ENCODE peak calls at places on chromosomes 12 and 14, in five cellular contexts. G is HFF-Myc, N is brain microvascular endothelial cell, Z is HFFc6, L is thoracic aorta. Y is an unnamed sample.

GRCh38 chr14:61750708-61751474 is 11.3 kb upstream of the SNAPC1 start:
- DNase-seq in N (no peak), Z (peak; percentile 54), L (peak; percentile 64), G (peak; percentile 30), Y (peak; percentile 36)

GRCh38 chr12:80157640-80158039 is 58.3 kb downstream of the OTOGL start:
- DNase-seq in N (peak; percentile 30), G (no peak), L (no peak), Z (no peak), Y (no peak)

GRCh38 chr12:78120866-78121590 is 290.3 kb downstream of the NAV3 start:
- DNase-seq in G (no peak), L (no peak), N (peak; percentile 17), Z (no peak), Y (peak; percentile 20)

GRCh38 chr12:21694660-21695059 is 37.0 kb upstream of the LDHB start:
- DNase-seq in L (no peak), Z (no peak), N (no peak), G (no peak), Y (no peak)

GRCh38 chr14:61861320-61861865 is 99.2 kb downstream of the SNAPC1 start:
- DNase-seq in N (no peak), Z (no peak), L (no peak), G (no peak), Y (no peak)

GRCh38 chr12:116411977-116412376 is 134.5 kb upstream of the MED13L start:
- DNase-seq in Z (no peak), G (no peak), L (no peak), N (no peak), Y (no peak)

GRCh38 chr14:69039287-69039628 is 60.2 kb upstream of the ACTN1 start:
- DNase-seq in Z (peak; percentile 75), G (no peak), N (peak; percentile 66), L (no peak), Y (no peak)

GRCh38 chr14:99125616-99126431 is 146.2 kb downstream of the BCL11B start:
- DNase-seq in L (no peak), N (no peak), G (no peak), Z (no peak), Y (no peak)

GRCh38 chr12:10709808-10710207 is 13.3 kb downstream of the YBX3 start:
- DNase-seq in L (no peak), Z (no peak), G (no peak), N (no peak), Y (no peak)

GRCh38 chr12:25438638-25439037 is 114.4 kb downstream of the LMNTD1 start:
- DNase-seq in G (peak; percentile 44), N (peak; percentile 22), L (no peak), Z (peak; percentile 44), Y (no peak)

DNA sequence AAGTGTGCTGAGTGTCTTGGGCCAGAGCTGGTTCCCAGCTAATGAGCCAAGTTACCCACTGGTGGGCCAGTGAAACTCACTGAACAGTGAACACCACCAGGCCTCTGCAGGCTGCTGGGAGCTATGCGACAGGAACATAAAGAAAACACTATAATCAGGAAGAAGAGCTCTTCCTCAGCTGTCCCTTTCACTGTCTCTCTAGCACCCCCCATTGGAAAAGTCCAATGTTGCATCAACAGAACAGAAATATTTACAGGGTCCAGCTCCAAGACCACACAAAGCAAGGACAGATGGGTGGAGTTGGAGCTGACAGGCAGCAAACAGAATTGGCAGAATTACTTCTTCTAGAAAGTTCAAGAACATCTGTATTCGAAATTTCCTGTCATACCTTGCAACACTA is 903.6 kb upstream of the TMEM132C start:
- DNase-seq in G (no peak), L (no peak), N (peak; percentile 31), Z (peak; percentile 6), Y (no peak)
- TF ChIP-seq CTCF in G (peak; percentile 25), L (no peak), N (peak; percentile 70), Z (peak; percentile 74), Y (peak; percentile 24)

GRCh38 chr12:3523058-3523457 is 32.1 kb downstream of the PRMT8 start:
- DNase-seq in N (no peak), L (no peak), Z (no peak), G (no peak), Y (no peak)
- TF ChIP-seq CTCF in N (peak; percentile 21), L (no peak), Z (peak; percentile 41), G (peak; percentile 2), Y (no peak)

GRCh38 chr12:131542351-131542750 is 168.5 kb upstream of the SFSWAP start:
- DNase-seq in Z (no peak), L (no peak), G (no peak), N (no peak), Y (no peak)

GRCh38 chr12:131536766-131537165 is 174.1 kb upstream of the SFSWAP start:
- DNase-seq in G (no peak), L (no peak), N (no peak), Z (no peak), Y (no peak)

GRCh38 chr12:131540138-131540623 is 170.7 kb upstream of the SFSWAP start:
- DNase-seq in N (no peak), Z (no peak), L (no peak), G (no peak), Y (no peak)

GRCh38 chr12:131537267-131537920 is 173.5 kb upstream of the SFSWAP start:
- DNase-seq in N (no peak), G (no peak), L (no peak), Z (no peak), Y (no peak)

GRCh38 chr12:131539381-131539780 is 171.5 kb upstream of the SFSWAP start:
- DNase-seq in G (no peak), L (no peak), N (no peak), Z (no peak), Y (no peak)
- TF ChIP-seq CTCF in G (no peak), L (no peak), N (no peak), Z (no peak), Y (no peak)

DNA sequence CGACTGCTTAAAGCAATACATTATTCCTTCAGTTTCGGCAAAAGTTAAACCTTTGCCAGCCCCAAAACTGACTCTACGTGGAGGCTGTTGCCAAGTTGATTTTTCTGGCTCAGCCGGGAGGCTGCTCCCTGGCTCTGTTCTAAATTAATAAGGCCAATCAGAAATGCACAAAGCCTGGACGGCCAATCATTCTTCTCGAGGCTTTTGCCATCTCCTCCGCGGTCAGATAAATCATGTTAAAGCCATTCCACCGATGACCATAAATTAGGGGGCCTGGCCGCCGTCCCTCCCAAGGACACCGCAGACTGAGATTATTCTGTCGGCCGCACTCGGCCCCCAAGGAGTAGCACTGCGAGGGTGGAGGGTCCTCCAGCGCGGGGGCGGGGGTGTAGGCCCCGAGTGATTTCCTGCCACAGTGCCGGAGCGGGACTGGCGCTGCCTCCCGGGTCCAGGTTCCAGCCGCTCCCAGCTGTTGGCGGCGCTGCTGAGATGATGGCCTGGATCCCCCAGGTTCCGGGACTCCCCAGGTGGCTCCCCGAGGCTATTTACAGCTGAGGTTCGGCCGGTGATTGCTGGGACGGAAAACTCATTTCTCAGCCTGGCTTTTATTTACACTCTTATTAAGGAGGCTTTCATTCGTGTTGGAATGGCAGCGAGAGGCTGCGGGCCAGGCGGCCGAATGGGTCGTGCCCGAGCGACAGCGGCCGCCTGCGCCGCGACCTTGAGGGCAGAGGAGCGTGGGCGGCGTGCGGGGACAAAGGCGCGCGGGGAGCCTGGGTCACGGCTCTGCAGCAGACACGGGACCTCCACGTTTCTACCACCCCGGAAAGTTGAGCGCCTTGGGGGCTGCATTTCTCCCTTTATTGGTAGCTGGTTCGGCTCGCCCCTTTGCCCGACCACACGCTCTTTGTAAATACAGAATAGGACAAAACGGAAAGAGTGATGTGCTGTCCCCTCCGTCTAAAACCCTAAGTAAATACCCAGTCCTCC is 165.2 kb downstream of the MON2 start:
- DNase-seq in Z (peak; percentile 83), N (peak; percentile 81), G (peak; percentile 35), L (no peak), Y (peak; percentile 66)
- TF ChIP-seq CTCF in Z (peak; percentile 73), N (peak; percentile 73), G (peak; percentile 37), L (peak; percentile 30), Y (peak; percentile 66)

GRCh38 chr14:94827711-94828505 is 58.0 kb upstream of the GSC start:
- DNase-seq in L (no peak), G (no peak), N (no peak), Z (no peak), Y (no peak)

GRCh38 chr14:94821705-94822104 is 51.8 kb upstream of the GSC start:
- DNase-seq in G (no peak), N (no peak), L (no peak), Z (no peak), Y (no peak)

GRCh38 chr14:94819531-94819930 is 49.6 kb upstream of the GSC start:
- DNase-seq in N (no peak), Z (no peak), L (no peak), G (no peak), Y (no peak)

GRCh38 chr14:94826774-94827173 is 56.9 kb upstream of the GSC start:
- DNase-seq in G (no peak), L (no peak), Z (no peak), N (no peak), Y (no peak)

DNA sequence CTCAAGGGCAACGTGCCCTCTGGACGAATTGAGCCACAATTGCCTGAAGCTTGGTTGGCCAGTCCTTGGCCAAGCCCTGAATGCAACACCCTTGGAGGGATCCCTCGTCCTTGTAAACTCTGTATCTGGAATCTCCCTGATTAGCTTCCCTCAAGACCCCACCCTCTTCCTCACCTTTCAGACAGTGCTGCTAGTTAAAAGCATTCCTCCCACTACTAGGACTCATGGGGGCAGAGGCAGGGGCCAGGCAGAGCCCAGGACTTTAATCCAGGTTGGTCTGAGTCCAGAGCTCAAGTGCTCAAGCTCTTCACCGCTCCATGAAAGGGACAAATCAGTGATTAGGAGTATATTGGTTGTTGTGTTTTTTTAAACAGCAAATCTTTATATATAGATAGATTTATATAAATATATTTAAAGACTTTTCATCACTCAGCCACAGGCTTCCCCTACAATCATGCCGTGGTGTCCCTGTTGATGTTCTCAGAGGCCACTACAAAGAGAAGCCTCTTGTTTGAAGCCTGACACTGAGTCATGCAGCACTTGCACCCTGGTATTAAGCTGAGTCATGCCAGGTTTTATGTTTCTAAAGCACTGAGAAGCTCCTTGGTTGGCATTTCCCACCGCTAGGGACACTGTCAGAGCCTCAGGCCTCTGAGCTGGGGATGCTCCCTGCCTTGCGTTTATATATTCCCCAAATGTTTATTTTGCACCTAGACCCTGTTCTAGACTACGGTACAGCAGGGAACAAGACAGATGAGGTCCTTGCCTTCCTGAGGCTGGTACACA is 53.8 kb upstream of the GSC start:
- DNase-seq in N (peak; percentile 7), G (no peak), Z (no peak), L (no peak), Y (no peak)
- TF ChIP-seq CTCF in N (peak; percentile 20), G (no peak), Z (no peak), L (no peak), Y (no peak)

GRCh38 chr14:96938946-96939345 is 141.8 kb downstream of the VRK1 start:
- DNase-seq in G (no peak), L (no peak), Z (no peak), N (no peak), Y (no peak)

GRCh38 chr14:96940009-96940408 is 142.8 kb downstream of the VRK1 start:
- DNase-seq in L (no peak), Z (no peak), G (no peak), N (no peak), Y (no peak)

GRCh38 chr14:96949594-96949993 is 152.4 kb downstream of the VRK1 start:
- DNase-seq in Z (no peak), G (no peak), N (no peak), L (no peak), Y (no peak)

GRCh38 chr14:96945721-96946120 is 148.5 kb downstream of the VRK1 start:
- DNase-seq in G (no peak), N (no peak), L (no peak), Z (no peak), Y (no peak)

DNA sequence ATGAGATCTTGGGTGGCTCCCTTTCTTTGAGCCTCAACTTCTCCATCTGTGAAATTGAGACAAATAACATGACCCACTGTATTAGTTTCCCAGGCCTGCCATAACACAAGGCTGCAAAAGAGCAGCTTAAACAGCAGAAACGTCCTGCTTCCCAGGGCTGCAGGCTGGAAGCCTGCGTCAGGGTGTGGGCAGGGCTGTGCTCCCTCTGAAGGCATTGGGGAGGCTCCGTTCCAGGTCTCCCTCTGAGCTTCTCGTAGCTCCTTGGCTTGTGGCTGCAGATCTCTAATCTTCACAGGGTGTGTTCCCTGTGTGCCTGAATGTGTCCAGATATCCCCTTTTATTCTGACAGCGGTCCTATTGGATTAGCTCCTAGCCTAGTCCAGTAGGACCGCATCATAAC is 147.1 kb downstream of the VRK1 start:
- DNase-seq in G (no peak), N (no peak), L (no peak), Z (no peak), Y (no peak)
- TF ChIP-seq CTCF in G (no peak), N (no peak), L (no peak), Z (no peak), Y (no peak)